ENCODE peak calls at places on chromosomes 11 and 22, in six cellular contexts. One of them, this sample, is unnamed.

GRCh38 chr11:34075178-34075820 is 23.8 kb downstream of the CAPRIN1 start:
- DNase-seq in activated CD8-positive, alpha-beta memory T cell treated with anti-CD3 and anti-CD28 coated beads for 1 hour: no peak
- DNase-seq in fibroblast of lung: peak
- DNase-seq in Kasumi-1: no peak
- DNase-seq in HEK293T: no peak
- DNase-seq in fibroblast of the aortic adventitia: peak
- DNase-seq in this sample: peak

GRCh38 chr22:50039669-50040458 is 18.2 kb downstream of the TTLL8 start:
- DNase-seq in activated CD8-positive, alpha-beta memory T cell treated with anti-CD3 and anti-CD28 coated beads for 1 hour: no peak
- DNase-seq in fibroblast of lung: no peak
- DNase-seq in Kasumi-1: no peak
- DNase-seq in HEK293T: no peak
- DNase-seq in fibroblast of the aortic adventitia: no peak
- DNase-seq in this sample: no peak

GRCh38 chr11:95799531-95799930 is 9.2 kb downstream of the CEP57 start:
- DNase-seq in activated CD8-positive, alpha-beta memory T cell treated with anti-CD3 and anti-CD28 coated beads for 1 hour: no peak
- DNase-seq in fibroblast of lung: no peak
- DNase-seq in Kasumi-1: no peak
- DNase-seq in HEK293T: no peak
- DNase-seq in fibroblast of the aortic adventitia: no peak
- DNase-seq in this sample: no peak

GRCh38 chr11:35154960-35155359 is 16.0 kb downstream of the CD44 start:
- DNase-seq in activated CD8-positive, alpha-beta memory T cell treated with anti-CD3 and anti-CD28 coated beads for 1 hour: no peak
- DNase-seq in fibroblast of lung: no peak
- DNase-seq in Kasumi-1: no peak
- DNase-seq in HEK293T: no peak
- DNase-seq in fibroblast of the aortic adventitia: no peak
- DNase-seq in this sample: no peak

GRCh38 chr11:57072640-57073039 is 83.9 kb downstream of the OR5AK2 start:
- DNase-seq in activated CD8-positive, alpha-beta memory T cell treated with anti-CD3 and anti-CD28 coated beads for 1 hour: no peak
- DNase-seq in fibroblast of lung: peak
- DNase-seq in Kasumi-1: no peak
- DNase-seq in HEK293T: no peak
- DNase-seq in fibroblast of the aortic adventitia: peak
- DNase-seq in this sample: peak

GRCh38 chr22:37990302-37990701 is 5.9 kb upstream of the SOX10 start:
- DNase-seq in activated CD8-positive, alpha-beta memory T cell treated with anti-CD3 and anti-CD28 coated beads for 1 hour: no peak
- DNase-seq in fibroblast of lung: no peak
- DNase-seq in Kasumi-1: no peak
- DNase-seq in HEK293T: no peak
- DNase-seq in fibroblast of the aortic adventitia: no peak
- DNase-seq in this sample: no peak

GRCh38 chr11:15663778-15664218 is 549.1 kb downstream of the INSC start:
- DNase-seq in activated CD8-positive, alpha-beta memory T cell treated with anti-CD3 and anti-CD28 coated beads for 1 hour: no peak
- DNase-seq in fibroblast of lung: no peak
- DNase-seq in Kasumi-1: no peak
- DNase-seq in HEK293T: peak
- DNase-seq in fibroblast of the aortic adventitia: no peak
- DNase-seq in this sample: no peak

GRCh38 chr11:124961972-124962609 is 8.1 kb downstream of the CCDC15 start:
- DNase-seq in activated CD8-positive, alpha-beta memory T cell treated with anti-CD3 and anti-CD28 coated beads for 1 hour: no peak
- DNase-seq in fibroblast of lung: peak
- DNase-seq in Kasumi-1: peak
- DNase-seq in HEK293T: peak
- DNase-seq in fibroblast of the aortic adventitia: peak
- DNase-seq in this sample: peak

GRCh38 chr11:69944146-69944795 is 125.1 kb upstream of the FGF3 start:
- DNase-seq in activated CD8-positive, alpha-beta memory T cell treated with anti-CD3 and anti-CD28 coated beads for 1 hour: no peak
- DNase-seq in fibroblast of lung: no peak
- DNase-seq in Kasumi-1: no peak
- DNase-seq in HEK293T: no peak
- DNase-seq in fibroblast of the aortic adventitia: no peak
- DNase-seq in this sample: no peak

GRCh38 chr11:9748361-9748970 is 84.6 kb downstream of the SWAP70 start:
- DNase-seq in activated CD8-positive, alpha-beta memory T cell treated with anti-CD3 and anti-CD28 coated beads for 1 hour: no peak
- DNase-seq in fibroblast of lung: peak
- DNase-seq in Kasumi-1: peak
- DNase-seq in HEK293T: peak
- DNase-seq in fibroblast of the aortic adventitia: peak
- DNase-seq in this sample: peak

GRCh38 chr11:363948-364761 is 5.1 kb upstream of the B4GALNT4 start:
- DNase-seq in activated CD8-positive, alpha-beta memory T cell treated with anti-CD3 and anti-CD28 coated beads for 1 hour: peak
- DNase-seq in fibroblast of lung: no peak
- DNase-seq in Kasumi-1: no peak
- DNase-seq in HEK293T: no peak
- DNase-seq in fibroblast of the aortic adventitia: peak
- DNase-seq in this sample: no peak

GRCh38 chr11:113119074-113119473 is 157.9 kb downstream of the NCAM1 start:
- DNase-seq in activated CD8-positive, alpha-beta memory T cell treated with anti-CD3 and anti-CD28 coated beads for 1 hour: no peak
- DNase-seq in fibroblast of lung: peak
- DNase-seq in Kasumi-1: no peak
- DNase-seq in HEK293T: no peak
- DNase-seq in fibroblast of the aortic adventitia: peak
- DNase-seq in this sample: no peak

GRCh38 chr11:95231881-95232605 is 1.0 kb upstream of the SESN3 start:
- DNase-seq in activated CD8-positive, alpha-beta memory T cell treated with anti-CD3 and anti-CD28 coated beads for 1 hour: peak
- DNase-seq in fibroblast of lung: peak
- DNase-seq in Kasumi-1: peak
- DNase-seq in HEK293T: peak
- DNase-seq in fibroblast of the aortic adventitia: peak
- DNase-seq in this sample: peak

GRCh38 chr11:91970604-91971003 is 254.0 kb upstream of the FAT3 start:
- DNase-seq in activated CD8-positive, alpha-beta memory T cell treated with anti-CD3 and anti-CD28 coated beads for 1 hour: no peak
- DNase-seq in fibroblast of lung: no peak
- DNase-seq in Kasumi-1: no peak
- DNase-seq in HEK293T: no peak
- DNase-seq in fibroblast of the aortic adventitia: no peak
- DNase-seq in this sample: no peak

GRCh38 chr11:15613799-15614198 is 499.1 kb downstream of the INSC start:
- DNase-seq in activated CD8-positive, alpha-beta memory T cell treated with anti-CD3 and anti-CD28 coated beads for 1 hour: no peak
- DNase-seq in fibroblast of lung: no peak
- DNase-seq in Kasumi-1: no peak
- DNase-seq in HEK293T: no peak
- DNase-seq in fibroblast of the aortic adventitia: peak
- DNase-seq in this sample: no peak

GRCh38 chr11:87439981-87440760 is 402.4 kb downstream of the TMEM135 start:
- DNase-seq in activated CD8-positive, alpha-beta memory T cell treated with anti-CD3 and anti-CD28 coated beads for 1 hour: no peak
- DNase-seq in fibroblast of lung: no peak
- DNase-seq in Kasumi-1: no peak
- DNase-seq in HEK293T: no peak
- DNase-seq in fibroblast of the aortic adventitia: peak
- DNase-seq in this sample: no peak

GRCh38 chr11:118621898-118622375 is 14.5 kb downstream of the PHLDB1 start:
- DNase-seq in activated CD8-positive, alpha-beta memory T cell treated with anti-CD3 and anti-CD28 coated beads for 1 hour: no peak
- DNase-seq in fibroblast of lung: no peak
- DNase-seq in Kasumi-1: no peak
- DNase-seq in HEK293T: no peak
- DNase-seq in fibroblast of the aortic adventitia: no peak
- DNase-seq in this sample: no peak

GRCh38 chr11:78715639-78716311 is 141.1 kb upstream of the NARS2 start:
- DNase-seq in activated CD8-positive, alpha-beta memory T cell treated with anti-CD3 and anti-CD28 coated beads for 1 hour: peak
- DNase-seq in fibroblast of lung: peak
- DNase-seq in Kasumi-1: peak
- DNase-seq in HEK293T: peak
- DNase-seq in fibroblast of the aortic adventitia: peak
- DNase-seq in this sample: no peak

GRCh38 chr11:67998150-67999045 is 5.5 kb downstream of the UNC93B1 start:
- DNase-seq in activated CD8-positive, alpha-beta memory T cell treated with anti-CD3 and anti-CD28 coated beads for 1 hour: no peak
- DNase-seq in fibroblast of lung: no peak
- DNase-seq in Kasumi-1: no peak
- DNase-seq in HEK293T: no peak
- DNase-seq in fibroblast of the aortic adventitia: no peak
- DNase-seq in this sample: no peak